ENCODE peak calls at places on chromosomes 1 and 21, in four cellular contexts. J, W, U and G are unnamed samples.

GRCh38 chr1:106063510-106063909 is 993.0 kb upstream of the PRMT6 start:
- DNase-seq in U (no peak), J (no peak), W (no peak), G (no peak)

GRCh38 chr1:4703646-4704045 is 49.2 kb downstream of the AJAP1 start:
- DNase-seq in J (no peak), U (no peak), W (no peak), G (no peak)

GRCh38 chr1:228862542-228863505 is 127.5 kb downstream of the RHOU start:
- DNase-seq in J (no peak), U (no peak), W (no peak), G (no peak)

GRCh38 chr1:2415801-2416208 is 3.4 kb upstream of the PEX10 start:
- DNase-seq in U (no peak), W (no peak), J (no peak), G (no peak)

GRCh38 chr1:30714536-30715090 is 8.8 kb downstream of the MATN1 start:
- DNase-seq in U (no peak), W (no peak), J (no peak), G (no peak)

GRCh38 chr21:33686386-33686785 is 44.1 kb downstream of the ITSN1 start:
- DNase-seq in J (no peak), W (no peak), U (no peak), G (no peak)

GRCh38 chr21:16082038-16082816 is 352.4 kb downstream of the USP25 start:
- DNase-seq in U (no peak), W (no peak), J (no peak), G (no peak)

GRCh38 chr1:29679316-29679715 is 443.0 kb downstream of the PTPRU start:
- DNase-seq in W (no peak), U (no peak), J (no peak), G (no peak)

GRCh38 chr1:243792891-243793290 is 57.2 kb downstream of the AKT3 start:
- DNase-seq in W (no peak), J (no peak), U (no peak), G (no peak)

GRCh38 chr1:21822349-21822748 is 10.3 kb downstream of the LDLRAD2 start:
- DNase-seq in W (no peak), J (no peak), U (no peak), G (no peak)

GRCh38 chr1:2271134-2271785 is 43.1 kb downstream of the SKI start:
- DNase-seq in W (no peak), U (no peak), J (no peak), G (no peak)

GRCh38 chr1:21647431-21648373 is 21.5 kb downstream of the RAP1GAP start:
- DNase-seq in W (no peak), J (no peak), U (peak; percentile 60), G (peak; percentile 67)

GRCh38 chr1:113515498-113515897 is 125.2 kb downstream of the MAGI3 start:
- DNase-seq in W (no peak), U (no peak), J (no peak), G (no peak)

GRCh38 chr21:14866859-14867560 is 197.8 kb downstream of the NRIP1 start:
- DNase-seq in J (no peak), U (no peak), W (no peak), G (no peak)

GRCh38 chr1:2041887-2042286 is 8.3 kb upstream of the PRKCZ start:
- DNase-seq in U (no peak), J (no peak), W (no peak), G (no peak)

GRCh38 chr21:33871171-33871570 is 44.4 kb downstream of the ATP5PO start:
- DNase-seq in W (no peak), U (no peak), J (no peak), G (no peak)

GRCh38 chr1:234782821-234783220 is 172.8 kb upstream of the IRF2BP2 start:
- DNase-seq in W (no peak), J (no peak), U (no peak), G (no peak)

GRCh38 chr21:37503848-37504467 is 137.4 kb downstream of the DYRK1A start:
- DNase-seq in J (no peak), W (no peak), U (no peak), G (no peak)

GRCh38 chr1:159854101-159854692 is 8.3 kb downstream of the VSIG8 start:
- DNase-seq in U (peak; percentile 86), W (no peak), J (peak; percentile 87), G (no peak)

GRCh38 chr1:156502396-156502748 is 1.8 kb upstream of the MEF2D start:
- DNase-seq in U (no peak), J (no peak), W (no peak), G (no peak)

GRCh38 chr1:16014509-16015482 is 3.0 kb downstream of the HSPB7 start:
- DNase-seq in W (no peak), U (peak; percentile 75), J (peak; percentile 71), G (no peak)

GRCh38 chr1:183609313-183609712 is 19.1 kb upstream of the NCF2 start:
- DNase-seq in J (peak; percentile 91), W (no peak), U (no peak), G (no peak)

GRCh38 chr1:243508303-243508713 is 252.5 kb downstream of the SDCCAG8 start:
- DNase-seq in U (no peak), J (no peak), W (no peak), G (no peak)

GRCh38 chr1:14529436-14529835 is 69.0 kb upstream of the KAZN start:
- DNase-seq in W (no peak), J (no peak), U (no peak), G (no peak)

GRCh38 chr1:185345913-185346717 is 29.1 kb upstream of the IVNS1ABP start:
- DNase-seq in J (no peak), W (no peak), U (no peak), G (no peak)

GRCh38 chr1:153795934-153796785 is 21.0 kb downstream of the SLC27A3 start:
- DNase-seq in U (no peak), W (no peak), J (peak; percentile 16), G (no peak)

GRCh38 chr1:198443374-198444233 is 96.9 kb downstream of the ATP6V1G3 start:
- DNase-seq in U (no peak), J (no peak), W (peak; percentile 91), G (peak; percentile 98)

GRCh38 chr1:56432561-56432971 is 146.8 kb downstream of the PLPP3 start:
- DNase-seq in W (no peak), J (no peak), U (no peak), G (no peak)

GRCh38 chr1:201503397-201504176 is 3.3 kb downstream of the CSRP1 start:
- DNase-seq in J (peak; percentile 57), W (peak; percentile 85), U (peak; percentile 70), G (no peak)

GRCh38 chr1:201502511-201502857 is 4.4 kb downstream of the CSRP1 start:
- DNase-seq in U (no peak), J (no peak), W (no peak), G (no peak)

GRCh38 chr1:201504799-201505504 is 2.0 kb downstream of the CSRP1 start:
- DNase-seq in W (no peak), J (no peak), U (no peak), G (no peak)

GRCh38 chr1:201505505-201505893 is 1.4 kb downstream of the CSRP1 start:
- DNase-seq in J (no peak), W (no peak), U (no peak), G (no peak)

GRCh38 chr1:201504179-201504631 is 2.7 kb downstream of the CSRP1 start:
- DNase-seq in U (no peak), J (no peak), W (no peak), G (no peak)
- H3K4me3 ChIP-seq in U (no peak overlapping the region), J (peak overlapping the region; percentile 82), W (peak overlapping the region; percentile 39), G (no peak overlapping the region)

DNA sequence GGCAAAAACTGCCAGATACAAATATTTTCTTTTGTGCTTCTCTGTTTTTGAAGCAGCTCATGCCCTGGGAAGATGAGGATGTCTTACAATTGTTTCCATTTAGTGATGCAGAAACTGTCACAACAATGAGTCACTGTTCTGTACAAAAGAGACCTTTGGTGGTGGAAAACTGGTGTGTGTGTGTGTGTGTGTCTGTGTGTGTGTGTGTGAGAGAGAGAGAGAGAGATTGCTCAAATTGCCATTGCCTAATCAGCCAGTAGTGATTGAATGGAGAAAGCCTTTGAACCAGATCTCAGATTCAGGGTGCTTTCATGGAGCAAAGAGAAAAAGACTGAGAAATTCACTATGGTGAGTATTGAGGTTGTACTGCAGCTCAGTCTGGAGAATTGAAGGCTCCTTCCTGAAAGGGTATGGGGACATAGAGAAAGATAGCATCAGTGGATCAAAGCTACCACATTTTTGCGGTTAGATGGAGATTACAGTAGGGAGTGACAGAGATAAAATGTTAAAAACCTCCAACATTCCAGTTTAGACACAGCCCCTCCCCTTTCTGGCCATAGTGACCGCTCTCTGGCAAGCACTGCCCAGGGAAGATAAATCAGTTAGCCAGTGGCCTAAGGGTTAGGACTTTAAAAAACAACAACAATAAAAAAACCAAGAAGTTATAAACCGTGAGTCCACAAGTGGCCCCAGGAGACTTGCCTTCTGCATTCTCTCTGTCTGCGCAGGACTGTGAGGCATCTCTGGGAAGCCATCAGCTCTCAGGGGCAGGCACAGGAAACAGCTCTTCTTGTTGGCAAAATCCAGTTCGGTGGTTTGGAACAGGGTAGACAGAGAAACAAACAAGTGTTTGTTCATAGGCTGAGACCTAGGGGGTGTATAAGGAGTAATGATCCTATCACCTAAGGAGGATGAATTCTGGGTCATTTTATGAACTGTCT is 406.5 kb downstream of the DUSP10 start:
- DNase-seq in U (peak; percentile 24), W (no peak), J (peak; percentile 54), G (no peak)
- H3K4me3 ChIP-seq in U (no peak overlapping the region), W (no peak overlapping the region), J (peak overlapping the region; percentile 27), G (no peak overlapping the region)

DNA sequence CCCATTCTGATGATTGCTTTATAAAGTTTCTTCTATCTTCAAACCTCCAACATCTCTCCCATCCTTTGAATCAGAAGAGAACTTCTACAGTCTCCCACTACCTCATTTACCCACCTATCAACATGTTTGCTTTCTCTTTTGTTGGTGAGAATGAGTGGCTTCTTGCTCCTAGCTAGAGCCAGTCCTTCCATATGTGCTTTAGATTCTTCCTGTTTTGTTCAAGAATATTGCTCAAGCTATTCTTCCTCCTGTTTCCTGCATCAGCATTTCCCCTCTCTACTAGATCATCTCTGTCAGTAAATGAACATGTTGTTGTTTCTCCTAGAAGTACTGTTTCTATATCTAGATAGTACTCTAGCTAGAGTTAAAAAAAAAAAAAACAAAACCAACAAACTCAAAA is 6.3 kb downstream of the ATF6 start:
- DNase-seq in W (no peak), U (no peak), J (no peak), G (no peak)
- H3K4me3 ChIP-seq in W (no peak overlapping the region), U (no peak overlapping the region), J (no peak overlapping the region), G (no peak overlapping the region)

DNA sequence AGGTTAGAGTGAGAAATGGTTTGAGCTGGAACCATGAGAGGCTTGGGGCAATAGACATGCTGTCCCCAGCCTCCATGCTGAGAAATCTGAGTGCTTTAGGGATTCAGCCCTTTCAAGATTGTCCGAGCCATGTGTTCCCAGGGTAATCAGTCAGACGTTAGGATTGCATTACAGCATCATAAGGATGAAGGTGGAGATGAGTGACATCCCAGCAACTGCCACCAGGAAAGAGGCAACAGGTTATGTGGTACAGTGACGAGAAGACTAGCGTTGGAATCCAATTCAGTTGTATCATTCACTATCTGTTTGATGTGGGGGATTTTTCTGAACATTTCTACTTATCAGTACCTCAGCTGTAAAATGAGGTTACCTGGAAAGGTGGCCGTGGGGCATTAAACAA is 1.7 kb downstream of the CAMK1G start:
- DNase-seq in U (no peak), W (no peak), J (no peak), G (no peak)
- H3K4me3 ChIP-seq in U (no peak overlapping the region), W (no peak overlapping the region), J (no peak overlapping the region), G (no peak overlapping the region)

GRCh38 chr21:45034556-45035476 is 39.6 kb upstream of the ADARB1 start:
- DNase-seq in J (no peak), W (no peak), U (no peak), G (no peak)
- H3K4me3 ChIP-seq in J (peak overlapping the region; percentile 33), W (no peak overlapping the region), U (no peak overlapping the region), G (no peak overlapping the region)